ENCODE peak calls at places on chromosomes 13 and 19, in eight cellular contexts. R is tibial nerve, D is IMR-90, F is endodermal cell, U is ovary, Q is A673, Z is psoas muscle, A is RWPE2. G is an unnamed sample. For H3K4me1, the result is how much of the 10 kb centered on the place peaks cover.

GRCh38 chr13:69970521-69970920 is 137.1 kb upstream of the ATXN8OS start:
- DNase-seq in A (no peak), F (peak), Z (no peak), U (no peak), Q (peak), D (no peak), R (no peak), G (no peak)

GRCh38 chr19:5154129-5154798 is 185.4 kb downstream of the KDM4B start:
- DNase-seq in U (peak), A (no peak), R (no peak), Z (no peak), D (no peak), F (peak), Q (no peak), G (peak)

GRCh38 chr13:53408306-53408705 is 379.7 kb downstream of the OLFM4 start:
- DNase-seq in F (no peak), D (no peak), Q (no peak), R (no peak), A (no peak), Z (no peak), U (no peak), G (no peak)

GRCh38 chr19:5228932-5229777 is 111.5 kb downstream of the PTPRS start:
- DNase-seq in Z (no peak), U (peak), R (no peak), F (no peak), A (no peak), Q (no peak), D (no peak), G (no peak)

GRCh38 chr13:32905063-32905863 is 111.0 kb upstream of the KL start:
- DNase-seq in D (peak), Q (peak), R (no peak), F (no peak), Z (no peak), U (no peak), A (no peak), G (no peak)

GRCh38 chr13:44174769-44175425 is 198.7 kb upstream of the SERP2 start:
- DNase-seq in D (peak), A (no peak), F (peak), R (no peak), Q (no peak), U (no peak), Z (no peak), G (no peak)

GRCh38 chr19:13459351-13459750 is 46.9 kb downstream of the CACNA1A start:
- DNase-seq in D (no peak), U (no peak), Q (no peak), F (peak), R (no peak), Z (no peak), A (no peak), G (no peak)

GRCh38 chr13:89496478-89496877 is 1825.3 kb downstream of the SLITRK5 start:
- DNase-seq in U (no peak), Q (no peak), Z (no peak), F (no peak), A (no peak), R (no peak), D (no peak), G (no peak)

GRCh38 chr19:8305798-8306197 is 2.4 kb downstream of the CD320 start:
- DNase-seq in Z (no peak), U (no peak), F (no peak), A (peak), Q (no peak), R (peak), D (no peak), G (peak)

GRCh38 chr19:38152461-38153379 is 71.3 kb downstream of the DPF1 start:
- DNase-seq in Z (no peak), R (no peak), U (no peak), Q (peak), A (no peak), D (peak), F (peak), G (no peak)

GRCh38 chr19:37551123-37551993 is 43.2 kb downstream of the ZNF571 start:
- DNase-seq in A (no peak), Q (peak), R (no peak), F (peak), D (peak), U (no peak), Z (no peak), G (no peak)

GRCh38 chr13:25165664-25166063 is 6.4 kb downstream of the AMER2 start:
- DNase-seq in Q (peak), U (no peak), F (no peak), A (no peak), D (no peak), R (no peak), Z (no peak), G (no peak)

GRCh38 chr13:62643799-62644484 is 1228.3 kb upstream of the PCDH20 start:
- DNase-seq in R (no peak), A (no peak), Q (no peak), Z (no peak), D (no peak), U (no peak), F (peak), G (no peak)

GRCh38 chr19:9885077-9885552 is 50.0 kb downstream of the PIN1 start:
- DNase-seq in R (no peak), U (peak), D (peak), Q (peak), A (no peak), F (peak), Z (peak), G (peak)

GRCh38 chr13:41017153-41017552 is 2.0 kb downstream of the ELF1 start:
- DNase-seq in Q (no peak), Z (no peak), F (no peak), A (no peak), D (no peak), U (no peak), R (no peak), G (peak)

GRCh38 chr19:10227215-10227971 is 3.7 kb downstream of the S1PR2 start:
- DNase-seq in F (peak), U (peak), R (peak), A (no peak), Q (no peak), Z (peak), D (no peak), G (no peak)

GRCh38 chr13:113355621-113356020 is 8.3 kb downstream of the GRTP1 start:
- DNase-seq in U (no peak), Z (no peak), F (no peak), A (no peak), R (no peak), Q (no peak), D (no peak), G (no peak)
- H3K4me1 ChIP-seq in U (under half), Z (under half), F (under half), A (under half), R (under half), Q (under half), D (under half), G (under half)

DNA sequence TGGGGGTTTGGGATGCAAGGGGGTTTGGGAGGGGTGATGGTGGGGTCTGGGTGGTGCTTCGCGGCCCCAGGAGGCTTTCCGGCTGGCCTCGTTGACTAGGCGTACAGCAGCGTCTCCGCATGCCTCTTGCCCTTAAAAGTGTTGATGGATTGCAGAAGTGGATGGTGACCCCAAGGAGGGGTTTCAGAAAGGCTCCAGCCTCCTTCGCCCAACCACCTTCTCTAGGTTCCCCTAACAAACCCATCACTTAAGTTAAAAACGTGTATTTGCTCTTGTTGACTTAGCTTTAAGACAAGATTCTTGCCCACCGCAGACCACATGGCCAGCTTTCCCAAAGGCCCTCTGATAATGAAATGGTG is 8.1 kb upstream of the TSHZ3 start:
- DNase-seq in R (no peak), Q (no peak), D (no peak), A (no peak), F (no peak), Z (no peak), U (no peak), G (no peak)
- TF ChIP-seq CTCF in R (no peak), Q (no peak), D (no peak), A (no peak), F (peak), Z (no peak), U (no peak), G (no peak)

GRCh38 chr19:56976300-56976699 is 135.8 kb upstream of the PEG3 start:
- DNase-seq in Q (no peak), D (no peak), U (peak), Z (no peak), R (no peak), A (no peak), F (no peak), G (no peak)

GRCh38 chr19:56972291-56972914 is 131.9 kb upstream of the PEG3 start:
- DNase-seq in F (no peak), D (no peak), U (no peak), Z (no peak), A (no peak), R (no peak), Q (no peak), G (no peak)

GRCh38 chr19:56976995-56977906 is 136.7 kb upstream of the PEG3 start:
- DNase-seq in U (peak), F (no peak), Z (no peak), A (no peak), D (no peak), R (no peak), Q (no peak), G (no peak)

GRCh38 chr19:56973713-56974553 is 133.4 kb upstream of the PEG3 start:
- DNase-seq in D (no peak), A (no peak), U (peak), Z (no peak), R (no peak), F (no peak), Q (no peak), G (no peak)

GRCh38 chr19:56974554-56975207 is 134.2 kb upstream of the PEG3 start:
- DNase-seq in R (no peak), D (no peak), Z (no peak), A (no peak), Q (no peak), U (peak), F (no peak), G (no peak)
- H3K4me1 ChIP-seq in R (under half), D (under half), Z (under half), A (under half), Q (under half), U (half or more), F (under half), G (under half)

GRCh38 chr13:99528547-99528946 is 27.3 kb downstream of the TM9SF2 start:
- DNase-seq in R (no peak), Z (no peak), Q (peak), U (no peak), D (no peak), A (no peak), F (no peak), G (no peak)

GRCh38 chr13:99527346-99527745 is 26.1 kb downstream of the TM9SF2 start:
- DNase-seq in R (no peak), Z (no peak), F (no peak), U (no peak), D (no peak), A (no peak), Q (no peak), G (no peak)

GRCh38 chr13:99525967-99526366 is 24.7 kb downstream of the TM9SF2 start:
- DNase-seq in Z (no peak), R (no peak), F (no peak), U (no peak), D (peak), Q (no peak), A (no peak), G (no peak)

GRCh38 chr13:99523838-99524237 is 22.6 kb downstream of the TM9SF2 start:
- DNase-seq in F (no peak), R (no peak), A (no peak), D (no peak), U (no peak), Q (no peak), Z (no peak), G (no peak)

DNA sequence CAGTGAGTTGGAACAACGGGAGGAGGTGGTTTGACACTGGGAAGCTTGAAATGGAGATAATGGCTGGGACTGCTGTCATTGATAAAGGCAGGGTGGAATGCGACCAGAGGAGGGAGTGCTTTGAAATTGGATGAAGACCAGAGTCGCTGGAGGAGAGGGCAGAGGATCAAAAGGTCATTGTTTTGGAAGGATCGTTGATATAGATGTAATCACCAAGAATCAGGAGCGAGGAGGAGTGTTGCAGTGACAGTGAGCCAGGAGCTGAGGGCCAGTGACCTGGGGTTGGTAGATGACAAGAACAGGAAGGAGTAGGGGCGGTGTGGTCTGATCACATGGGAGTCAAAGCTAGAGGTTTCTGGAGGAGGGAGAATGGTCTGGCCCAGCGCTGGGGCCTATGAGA is 25.3 kb downstream of the TM9SF2 start:
- DNase-seq in Q (no peak), R (no peak), A (no peak), D (no peak), F (no peak), Z (no peak), U (no peak), G (no peak)
- TF ChIP-seq CTCF in Q (no peak), R (no peak), A (no peak), D (no peak), F (peak), Z (no peak), U (no peak), G (no peak)

GRCh38 chr13:48158290-48158689 is 63.4 kb upstream of the MED4 start:
- DNase-seq in Q (peak), Z (no peak), D (no peak), R (no peak), F (no peak), U (no peak), A (no peak), G (no peak)
- H3K4me1 ChIP-seq in Q (under half), Z (under half), D (under half), R (under half), F (under half), U (under half), A (half or more), G (under half)

GRCh38 chr13:109697936-109698335 is 88.4 kb downstream of the IRS2 start:
- DNase-seq in A (no peak), Q (no peak), U (no peak), D (no peak), F (no peak), R (no peak), Z (no peak), G (no peak)

GRCh38 chr13:109700176-109700575 is 86.2 kb downstream of the IRS2 start:
- DNase-seq in A (no peak), Q (peak), U (peak), D (peak), F (peak), Z (peak), R (peak), G (peak)

GRCh38 chr13:109698779-109699178 is 87.6 kb downstream of the IRS2 start:
- DNase-seq in Q (no peak), R (no peak), A (no peak), Z (no peak), U (no peak), D (peak), F (no peak), G (no peak)

GRCh38 chr13:109703250-109703649 is 83.1 kb downstream of the IRS2 start:
- DNase-seq in Z (no peak), F (no peak), U (no peak), Q (no peak), D (no peak), A (no peak), R (no peak), G (no peak)

DNA sequence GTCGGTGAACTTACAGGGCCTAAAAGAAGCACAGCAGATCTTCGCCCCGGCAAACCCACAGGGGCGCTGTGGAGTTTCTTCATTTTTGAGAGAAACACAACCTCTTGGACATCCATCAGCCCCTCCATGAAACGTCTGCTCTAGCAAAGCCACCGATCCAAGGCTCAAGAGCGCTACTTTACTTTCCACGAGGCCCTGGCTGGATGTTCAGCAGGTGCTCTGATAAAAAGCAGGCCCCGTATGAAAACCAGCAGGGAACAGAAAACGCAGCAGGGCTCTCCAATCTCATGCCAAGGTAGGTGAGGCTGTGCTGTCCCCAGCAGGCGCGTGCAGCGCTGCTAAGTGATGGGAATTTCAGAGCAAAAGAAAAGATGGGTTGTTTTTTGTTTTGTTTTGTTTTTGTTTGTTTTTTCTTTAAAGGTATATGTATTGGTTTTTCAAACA is 86.7 kb downstream of the IRS2 start:
- DNase-seq in Q (peak), D (no peak), F (peak), A (no peak), U (no peak), R (no peak), Z (no peak), G (no peak)
- TF ChIP-seq CTCF in Q (peak), D (no peak), F (peak), A (no peak), U (no peak), R (no peak), Z (no peak), G (no peak)

GRCh38 chr19:34994643-34995471 is 5.3 kb upstream of the GRAMD1A start:
- DNase-seq in U (peak), A (no peak), Q (no peak), R (no peak), F (peak), Z (no peak), D (no peak), G (peak)

GRCh38 chr19:34998777-34999497 is 1.2 kb upstream of the GRAMD1A start:
- DNase-seq in U (peak), R (no peak), Z (no peak), A (no peak), Q (no peak), D (no peak), F (peak), G (no peak)

GRCh38 chr19:34994286-34994642 is 5.9 kb upstream of the GRAMD1A start:
- DNase-seq in R (no peak), F (peak), U (no peak), Q (no peak), Z (no peak), D (no peak), A (no peak), G (no peak)

GRCh38 chr19:34996978-34997640 is 3.0 kb upstream of the GRAMD1A start:
- DNase-seq in D (no peak), Z (no peak), R (no peak), A (no peak), Q (no peak), U (no peak), F (no peak), G (no peak)

DNA sequence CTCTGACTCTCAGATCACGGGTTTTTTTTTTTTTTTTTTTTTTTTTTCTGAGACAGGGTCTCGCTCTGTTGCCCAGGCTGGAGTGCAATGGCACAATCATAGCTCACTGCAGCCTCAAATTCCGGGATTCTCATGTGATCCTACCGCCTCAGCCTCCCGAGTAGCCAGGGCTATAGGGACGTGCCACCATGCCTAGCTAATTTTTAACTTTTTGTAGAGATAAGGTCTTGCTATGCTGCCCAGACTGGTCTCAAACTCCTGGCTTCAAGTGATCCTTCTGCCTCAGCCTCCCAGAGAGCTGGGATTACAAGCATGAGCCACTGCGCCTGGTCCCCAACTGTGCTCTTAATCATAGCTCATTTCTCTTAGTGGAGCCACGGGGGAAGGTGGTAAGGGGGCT is 4.6 kb upstream of the GRAMD1A start:
- DNase-seq in R (no peak), A (no peak), F (no peak), D (no peak), Z (no peak), U (no peak), Q (no peak), G (peak)
- H3K4me1 ChIP-seq in R (half or more), A (under half), F (under half), D (under half), Z (under half), U (under half), Q (under half), G (under half)

GRCh38 chr19:1401889-1402217 is 511 bp upstream of the GAMT start:
- DNase-seq in D (no peak), F (no peak), R (no peak), A (no peak), Z (no peak), Q (no peak), U (no peak), G (no peak)

GRCh38 chr19:1399745-1400144 is 1.6 kb downstream of the GAMT start:
- DNase-seq in U (no peak), Z (no peak), D (no peak), Q (no peak), F (no peak), R (no peak), A (no peak), G (no peak)

GRCh38 chr19:1402411-1403070 is 1.2 kb upstream of the GAMT start:
- DNase-seq in F (no peak), A (no peak), R (no peak), Z (no peak), U (no peak), D (no peak), Q (no peak), G (no peak)

GRCh38 chr19:1400281-1401137 is 833 bp downstream of the GAMT start:
- DNase-seq in U (no peak), Z (peak), R (no peak), Q (no peak), D (no peak), A (no peak), F (no peak), G (peak)

DNA sequence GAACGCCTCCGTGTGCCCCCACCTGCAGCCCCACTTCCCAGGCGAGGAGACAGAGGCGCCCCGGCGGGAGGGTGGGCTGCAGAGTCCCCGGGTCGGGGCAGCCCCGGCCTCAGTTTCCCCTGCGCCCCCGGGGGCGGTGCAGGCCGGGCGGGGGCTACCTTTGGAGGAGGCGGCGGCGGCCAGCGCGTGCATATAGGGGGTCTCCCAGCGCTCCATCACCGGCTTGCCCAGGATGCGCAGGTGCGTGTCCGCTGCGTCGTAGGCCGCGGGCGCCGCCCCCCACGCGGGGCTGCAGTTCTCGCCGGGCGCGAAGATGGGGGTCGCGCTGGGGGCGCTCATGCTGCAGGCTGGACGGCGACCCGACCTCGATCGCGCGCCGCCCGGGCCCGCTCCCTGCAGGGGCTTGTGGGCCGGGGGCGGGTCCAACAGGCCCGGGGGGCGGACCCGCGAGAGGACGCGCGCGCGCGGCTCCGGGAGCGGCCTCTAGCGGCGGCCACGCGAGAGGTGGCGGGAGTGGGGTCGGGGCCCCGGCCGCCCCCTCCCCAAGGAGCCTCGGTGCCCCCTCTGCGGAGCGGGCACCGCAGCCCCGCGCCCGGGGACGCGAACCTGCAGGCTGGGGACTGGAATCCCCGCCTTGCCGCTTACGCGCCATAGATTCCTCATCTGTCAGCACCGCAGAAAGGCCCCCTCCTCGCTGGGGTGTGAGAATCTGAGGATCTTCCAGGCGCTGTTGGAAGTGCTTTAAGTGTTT is at the start of gene GAMT:
- DNase-seq in Q (peak), F (peak), U (no peak), Z (no peak), D (no peak), A (no peak), R (no peak), G (peak)
- TF ChIP-seq CTCF in Q (peak), F (peak), U (no peak), Z (peak), D (peak), A (peak), R (peak), G (no peak)

GRCh38 chr19:42150353-42150752 is 18.1 kb upstream of the POU2F2 start:
- DNase-seq in Q (no peak), D (no peak), A (no peak), F (no peak), R (no peak), U (no peak), Z (no peak), G (peak)
- H3K4me1 ChIP-seq in Q (under half), D (under half), A (under half), F (under half), R (under half), U (under half), Z (under half), G (under half)